ENCODE peak calls at places on chromosomes 1 and 21, in six cellular contexts. One of them, this sample, is unnamed.

GRCh38 chr1:12040457-12041051 is 21.3 kb downstream of the MIIP start:
- DNase-seq in A673: peak
- DNase-seq in DND-41: no peak
- DNase-seq in K562: peak
- DNase-seq in ascending aorta: no peak
- DNase-seq in ovary: no peak
- DNase-seq in this sample: no peak

GRCh38 chr21:37366488-37367300 is at the start of gene DYRK1A:
- DNase-seq in ascending aorta: peak
- DNase-seq in DND-41: peak
- DNase-seq in A673: peak
- DNase-seq in K562: peak
- DNase-seq in ovary: peak
- DNase-seq in this sample: peak

GRCh38 chr1:244758700-244759099 is 76.8 kb upstream of the COX20 start:
- DNase-seq in DND-41: no peak
- DNase-seq in ascending aorta: no peak
- DNase-seq in A673: no peak
- DNase-seq in ovary: no peak
- DNase-seq in K562: no peak
- DNase-seq in this sample: no peak

GRCh38 chr1:65020774-65021173 is 54.4 kb upstream of the JAK1 start:
- DNase-seq in K562: peak
- DNase-seq in ascending aorta: no peak
- DNase-seq in DND-41: no peak
- DNase-seq in ovary: no peak
- DNase-seq in A673: no peak
- DNase-seq in this sample: no peak

GRCh38 chr1:115215703-115216521 is 122.1 kb downstream of the NGF start:
- DNase-seq in ovary: no peak
- DNase-seq in A673: no peak
- DNase-seq in K562: no peak
- DNase-seq in ascending aorta: no peak
- DNase-seq in DND-41: no peak
- DNase-seq in this sample: no peak

GRCh38 chr1:180778782-180779398 is 133.8 kb upstream of the KIAA1614 start:
- DNase-seq in A673: peak
- DNase-seq in DND-41: peak
- DNase-seq in ovary: no peak
- DNase-seq in ascending aorta: no peak
- DNase-seq in K562: peak
- DNase-seq in this sample: no peak

GRCh38 chr21:32442566-32443318 is 30.2 kb downstream of the EVA1C start:
- DNase-seq in K562: no peak
- DNase-seq in A673: no peak
- DNase-seq in DND-41: no peak
- DNase-seq in ascending aorta: no peak
- DNase-seq in ovary: no peak
- DNase-seq in this sample: no peak

GRCh38 chr1:151739590-151740355 is 18.5 kb downstream of the RIIAD1 start:
- DNase-seq in ovary: no peak
- DNase-seq in DND-41: no peak
- DNase-seq in A673: no peak
- DNase-seq in ascending aorta: no peak
- DNase-seq in K562: peak
- DNase-seq in this sample: no peak

GRCh38 chr21:42678118-42678430 is 24.7 kb downstream of the PDE9A start:
- DNase-seq in ovary: no peak
- DNase-seq in DND-41: no peak
- DNase-seq in K562: no peak
- DNase-seq in A673: no peak
- DNase-seq in ascending aorta: no peak
- DNase-seq in this sample: no peak

GRCh38 chr1:196651637-196652215 is at the start of gene CFH:
- DNase-seq in ascending aorta: no peak
- DNase-seq in K562: peak
- DNase-seq in A673: peak
- DNase-seq in ovary: no peak
- DNase-seq in DND-41: peak
- DNase-seq in this sample: no peak

GRCh38 chr1:178055779-178056471 is 38.0 kb upstream of the RASAL2 start:
- DNase-seq in A673: no peak
- DNase-seq in DND-41: no peak
- DNase-seq in ascending aorta: no peak
- DNase-seq in K562: no peak
- DNase-seq in ovary: no peak
- DNase-seq in this sample: no peak
- TF ChIP-seq CTCF in A673: peak
- TF ChIP-seq CTCF in DND-41: no peak
- TF ChIP-seq CTCF in ascending aorta: no peak
- TF ChIP-seq CTCF in K562: no peak
- TF ChIP-seq CTCF in ovary: no peak
- TF ChIP-seq CTCF in this sample: no peak

GRCh38 chr1:7808253-7808844 is 24.3 kb downstream of the PER3 start:
- DNase-seq in ovary: no peak
- DNase-seq in DND-41: no peak
- DNase-seq in ascending aorta: no peak
- DNase-seq in K562: peak
- DNase-seq in A673: peak
- DNase-seq in this sample: no peak
- TF ChIP-seq CTCF in ovary: no peak
- TF ChIP-seq CTCF in DND-41: peak
- TF ChIP-seq CTCF in ascending aorta: peak
- TF ChIP-seq CTCF in K562: peak
- TF ChIP-seq CTCF in A673: peak
- TF ChIP-seq CTCF in this sample: peak

DNA sequence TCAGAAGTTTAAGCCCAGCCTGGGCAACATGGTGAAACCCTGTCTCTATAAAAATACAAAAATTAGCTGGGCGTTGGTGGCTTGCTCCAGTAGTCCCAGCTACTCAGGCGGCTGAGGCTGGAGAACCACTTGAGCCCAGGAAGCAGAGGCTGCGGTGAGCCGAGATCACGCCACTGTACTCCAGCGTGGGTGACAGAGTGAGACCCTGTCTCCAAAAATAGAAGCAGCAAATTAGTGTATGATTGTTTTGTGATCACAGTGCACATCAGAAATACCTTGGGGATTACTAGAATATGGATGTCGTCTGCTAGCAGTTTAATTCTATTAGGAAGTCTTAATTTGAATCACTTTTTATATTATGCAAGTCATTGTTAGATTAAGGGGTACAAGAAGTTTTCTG is 59.0 kb downstream of the ZBTB17 start:
- DNase-seq in ascending aorta: no peak
- DNase-seq in ovary: no peak
- DNase-seq in A673: peak
- DNase-seq in K562: no peak
- DNase-seq in DND-41: no peak
- DNase-seq in this sample: no peak
- TF ChIP-seq CTCF in ascending aorta: no peak
- TF ChIP-seq CTCF in ovary: no peak
- TF ChIP-seq CTCF in A673: no peak
- TF ChIP-seq CTCF in K562: no peak
- TF ChIP-seq CTCF in DND-41: no peak
- TF ChIP-seq CTCF in this sample: no peak

GRCh38 chr1:150486966-150487762 is at the start of gene TARS2:
- DNase-seq in ovary: peak
- DNase-seq in DND-41: peak
- DNase-seq in K562: peak
- DNase-seq in ascending aorta: peak
- DNase-seq in A673: peak
- DNase-seq in this sample: peak
- TF ChIP-seq CTCF in ovary: peak
- TF ChIP-seq CTCF in DND-41: peak
- TF ChIP-seq CTCF in K562: no peak
- TF ChIP-seq CTCF in ascending aorta: peak
- TF ChIP-seq CTCF in A673: peak
- TF ChIP-seq CTCF in this sample: peak

DNA sequence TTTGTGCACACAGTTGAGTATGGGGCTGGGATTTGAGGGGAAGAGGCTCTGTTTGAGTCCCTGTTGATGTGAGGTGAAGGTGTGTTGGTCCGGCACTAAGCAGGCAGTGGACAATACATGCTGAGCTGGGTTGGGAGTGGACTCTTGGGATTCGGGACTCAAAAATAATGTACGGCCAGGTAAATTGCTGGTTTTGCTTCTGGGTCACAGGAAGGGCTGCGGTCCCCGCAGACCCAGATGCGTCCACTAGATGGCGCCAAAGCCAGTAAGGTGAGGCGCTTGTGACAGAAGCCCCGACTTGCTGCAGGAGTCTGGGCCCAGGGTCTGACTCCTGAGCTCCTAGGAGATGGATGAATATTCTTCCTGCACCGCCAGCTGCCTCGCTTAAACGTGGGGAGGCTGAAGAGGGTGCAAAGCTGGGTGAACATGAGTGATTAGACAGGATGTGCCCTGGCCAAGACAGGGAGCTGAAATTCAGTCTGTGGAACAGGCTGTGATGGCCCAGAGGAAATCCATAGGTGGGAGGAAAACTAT is 61.4 kb downstream of the ACBD3 start:
- DNase-seq in A673: peak
- DNase-seq in K562: peak
- DNase-seq in DND-41: peak
- DNase-seq in ovary: peak
- DNase-seq in ascending aorta: peak
- DNase-seq in this sample: peak
- TF ChIP-seq CTCF in A673: peak
- TF ChIP-seq CTCF in K562: peak
- TF ChIP-seq CTCF in DND-41: peak
- TF ChIP-seq CTCF in ovary: peak
- TF ChIP-seq CTCF in ascending aorta: peak
- TF ChIP-seq CTCF in this sample: peak

DNA sequence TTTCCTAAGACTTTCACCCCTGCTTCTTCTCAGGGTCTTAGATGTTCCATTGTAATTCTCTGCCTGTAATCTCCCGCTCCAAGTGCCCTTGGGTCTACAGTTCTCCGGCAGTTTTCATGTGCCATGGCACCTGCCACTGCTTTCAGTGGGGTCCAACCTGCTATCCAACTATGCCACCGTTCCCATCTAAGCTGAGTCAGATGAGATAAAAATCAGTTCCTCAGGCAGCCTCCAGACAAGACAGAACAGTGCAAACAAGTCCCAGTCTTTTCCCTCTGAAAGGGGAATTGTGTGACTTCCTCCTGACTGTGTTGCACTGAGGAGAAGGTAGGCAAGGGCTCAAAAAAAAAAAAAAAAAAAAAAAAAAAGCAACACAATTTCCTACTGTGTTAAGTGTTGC is 50.8 kb downstream of the EBNA1BP2 start:
- DNase-seq in ovary: no peak
- DNase-seq in K562: no peak
- DNase-seq in DND-41: no peak
- DNase-seq in ascending aorta: no peak
- DNase-seq in A673: no peak
- DNase-seq in this sample: no peak
- TF ChIP-seq CTCF in ovary: no peak
- TF ChIP-seq CTCF in K562: no peak
- TF ChIP-seq CTCF in DND-41: no peak
- TF ChIP-seq CTCF in ascending aorta: no peak
- TF ChIP-seq CTCF in A673: no peak
- TF ChIP-seq CTCF in this sample: no peak